ENCODE peak calls at places on chromosomes 1 and 21, in nine cellular contexts. K, X, C, Q, A, I, G, V and R are unnamed samples.
A peak's percentile ranks its signal among the peaks of the same experiment; 100 is the strongest.

GRCh38 chr1:200665851-200666250 is 3.9 kb downstream of the DDX59 start:
- DNase-seq in K (no peak), X (no peak), C (no peak), Q (no peak), A (no peak), I (no peak), G (no peak), V (no peak), R (no peak)

GRCh38 chr1:27246194-27246593 is 11.8 kb downstream of the WDTC1 start:
- DNase-seq in K (no peak), X (no peak), C (no peak), Q (no peak), A (no peak), I (no peak), G (no peak), V (no peak), R (no peak)

GRCh38 chr1:164754088-164754600 is 195.2 kb downstream of the PBX1 start:
- DNase-seq in K (peak; percentile 63), X (no peak), C (no peak), Q (no peak), A (no peak), I (no peak), G (no peak), V (no peak), R (no peak)

GRCh38 chr1:23651069-23651808 is 40.4 kb upstream of the RPL11 start:
- DNase-seq in K (peak; percentile 62), X (no peak), C (peak; percentile 66), Q (no peak), A (peak; percentile 81), I (no peak), G (no peak), V (peak; percentile 78), R (no peak)

GRCh38 chr1:172973424-172973823 is 77.3 kb downstream of the TNFSF18 start:
- DNase-seq in K (no peak), X (no peak), C (no peak), Q (no peak), A (peak; percentile 39), I (no peak), G (no peak), V (no peak), R (no peak)

GRCh38 chr1:203380395-203381150 is 29.7 kb upstream of the FMOD start:
- DNase-seq in K (no peak), X (no peak), C (no peak), Q (no peak), A (no peak), I (no peak), G (no peak), V (no peak), R (no peak)

GRCh38 chr21:14084701-14085100 is 126.1 kb downstream of the LIPI start:
- DNase-seq in K (no peak), X (no peak), C (no peak), Q (no peak), A (no peak), I (peak; percentile 11), G (no peak), V (no peak), R (no peak)

GRCh38 chr1:224116131-224116530 is 2.2 kb downstream of the FBXO28 start:
- DNase-seq in K (no peak), X (no peak), C (peak; percentile 56), Q (no peak), A (peak; percentile 83), I (peak; percentile 55), G (peak; percentile 58), V (peak; percentile 64), R (no peak)

GRCh38 chr1:998051-998821 is 1.7 kb downstream of the HES4 start:
- DNase-seq in K (no peak), X (no peak), C (no peak), Q (no peak), A (no peak), I (no peak), G (no peak), V (no peak), R (no peak)

GRCh38 chr1:239169276-239169675 is 217.1 kb upstream of the CHRM3 start:
- DNase-seq in K (no peak), X (no peak), C (no peak), Q (no peak), A (peak; percentile 49), I (no peak), G (no peak), V (no peak), R (no peak)

GRCh38 chr1:232667094-232667780 is 37.3 kb upstream of the SIPA1L2 start:
- DNase-seq in K (no peak), X (no peak), C (no peak), Q (no peak), A (peak; percentile 48), I (no peak), G (no peak), V (no peak), R (no peak)

GRCh38 chr1:85553936-85554335 is 26.6 kb upstream of the CCN1 start:
- DNase-seq in K (no peak), X (no peak), C (no peak), Q (no peak), A (no peak), I (no peak), G (no peak), V (no peak), R (no peak)

GRCh38 chr1:203179328-203180009 is 3.8 kb upstream of the MYBPH start:
- DNase-seq in K (no peak), X (no peak), C (no peak), Q (no peak), A (no peak), I (no peak), G (no peak), V (no peak), R (no peak)

GRCh38 chr1:225888898-225889690 is at the start of gene LEFTY1:
- DNase-seq in K (no peak), X (no peak), C (no peak), Q (no peak), A (no peak), I (no peak), G (no peak), V (no peak), R (no peak)

GRCh38 chr21:28615276-28615675 is 377.4 kb downstream of the LTN1 start:
- DNase-seq in K (no peak), X (no peak), C (peak; percentile 84), Q (no peak), A (no peak), I (no peak), G (no peak), V (no peak), R (no peak)